ENCODE peak calls at places on chromosomes 1 and 21, in seven cellular contexts. V is Caki2; J is GM23338; K is keratinocyte; H is activated T-cell treated with anti-CD3 and anti-CD28 coated beads, Interleukin-2, amount 50 U/mL, for 24 hours; Q is stimulated activated CD8-positive, alpha-beta memory T cell treated with anti-CD3 and anti-CD28 coated beads, Interleukin-7, amount 100 ng/mL, for 48 hours; M is A172. C is an unnamed sample.

GRCh38 chr1:41468082-41468762 is 16.3 kb downstream of the EDN2 start:
- DNase-seq in H (no peak), Q (no peak), J (no peak), M (no peak), V (no peak), K (no peak), C (no peak)

GRCh38 chr1:119554188-119554587 is 47.2 kb downstream of the HSD3B1 start:
- DNase-seq in K (no peak), V (no peak), Q (no peak), H (no peak), M (peak; percentile 83), J (no peak), C (no peak)

GRCh38 chr1:189939967-189940366 is 537.7 kb downstream of the BRINP3 start:
- DNase-seq in K (no peak), M (peak; percentile 10), H (no peak), Q (no peak), V (no peak), J (no peak), C (no peak)

GRCh38 chr1:210696709-210697108 is 368.0 kb downstream of the HHAT start:
- DNase-seq in V (no peak), K (no peak), J (no peak), H (no peak), M (peak; percentile 72), Q (peak; percentile 11), C (no peak)

GRCh38 chr1:226223157-226223785 is at the start of gene MIXL1:
- DNase-seq in H (no peak), K (no peak), V (no peak), M (no peak), J (peak; percentile 78), Q (no peak), C (no peak)

GRCh38 chr1:185289880-185290279 is 27.2 kb downstream of the IVNS1ABP start:
- DNase-seq in M (no peak), V (no peak), Q (no peak), J (no peak), K (no peak), H (no peak), C (no peak)

GRCh38 chr1:1260843-1261560 is 12.7 kb downstream of the UBE2J2 start:
- DNase-seq in Q (no peak), H (no peak), J (no peak), K (no peak), M (no peak), V (no peak), C (no peak)

GRCh38 chr1:43270421-43271095 is 775 bp downstream of the TMEM125 start:
- DNase-seq in V (no peak), Q (no peak), M (no peak), J (peak; percentile 97), H (peak; percentile 38), K (peak; percentile 66), C (no peak)

GRCh38 chr1:218804014-218804785 is 369.5 kb upstream of the LYPLAL1 start:
- DNase-seq in V (no peak), Q (no peak), J (no peak), H (no peak), K (peak; percentile 30), M (no peak), C (no peak)

GRCh38 chr1:150551784-150552691 is 2.8 kb downstream of the ADAMTSL4 start:
- DNase-seq in M (peak; percentile 88), J (no peak), Q (no peak), H (no peak), V (no peak), K (no peak), C (peak; percentile 97)

GRCh38 chr1:213327318-213327667 is 276.3 kb downstream of the RPS6KC1 start:
- DNase-seq in V (no peak), J (no peak), K (no peak), M (peak; percentile 63), H (no peak), Q (peak; percentile 0), C (peak; percentile 61)

GRCh38 chr1:23563003-23563402 is 3.7 kb upstream of the ID3 start:
- DNase-seq in V (no peak), K (no peak), H (no peak), M (no peak), J (no peak), Q (no peak), C (no peak)

GRCh38 chr1:61839702-61840101 is 97.4 kb downstream of the PATJ start:
- DNase-seq in J (no peak), H (no peak), K (no peak), M (peak; percentile 52), V (peak; percentile 18), Q (no peak), C (no peak)

GRCh38 chr1:2494323-2494693 is 18.2 kb downstream of the PLCH2 start:
- DNase-seq in H (no peak), M (peak; percentile 59), J (no peak), V (peak; percentile 47), Q (no peak), K (peak; percentile 77), C (no peak)

GRCh38 chr1:239952348-239953307 is 139.1 kb upstream of the FMN2 start:
- DNase-seq in V (peak; percentile 87), Q (no peak), J (peak; percentile 60), M (peak; percentile 27), K (no peak), H (no peak), C (no peak)

GRCh38 chr21:41663805-41664788 is 102.8 kb downstream of the RIPK4 start:
- DNase-seq in K (no peak), M (peak; percentile 58), H (no peak), J (no peak), Q (no peak), V (peak; percentile 59), C (no peak)

GRCh38 chr1:225944951-225945350 is 3.9 kb upstream of the LEFTY2 start:
- DNase-seq in M (no peak), Q (no peak), V (no peak), K (no peak), J (no peak), H (no peak), C (no peak)

GRCh38 chr21:40623550-40623949 is 223.4 kb downstream of the DSCAM start:
- DNase-seq in Q (no peak), M (no peak), K (no peak), V (no peak), J (no peak), H (no peak), C (no peak)

GRCh38 chr1:78171736-78172590 is 126.2 kb downstream of the GIPC2 start:
- DNase-seq in V (no peak), H (no peak), J (no peak), M (peak; percentile 60), Q (no peak), K (no peak), C (no peak)

GRCh38 chr1:167278497-167278896 is 57.8 kb downstream of the POU2F1 start:
- DNase-seq in J (no peak), M (no peak), V (no peak), K (no peak), Q (no peak), H (no peak), C (no peak)

GRCh38 chr1:6495540-6496359 is 4.3 kb upstream of the PLEKHG5 start:
- DNase-seq in K (no peak), M (no peak), Q (no peak), J (peak; percentile 78), H (no peak), V (no peak), C (no peak)

GRCh38 chr1:110964400-110964903 is 730 bp upstream of the LRIF1 start:
- DNase-seq in H (no peak), V (no peak), M (no peak), K (no peak), J (no peak), Q (no peak), C (no peak)

GRCh38 chr1:191685669-191686068 is 472.6 kb upstream of the RGS18 start:
- DNase-seq in M (no peak), H (no peak), Q (no peak), V (no peak), J (no peak), K (no peak), C (no peak)

GRCh38 chr21:36425286-36425685 is 40.1 kb downstream of the CHAF1B start:
- DNase-seq in K (no peak), J (no peak), V (no peak), H (no peak), M (no peak), Q (no peak), C (no peak)

GRCh38 chr1:18443573-18444520 is 36.9 kb upstream of the KLHDC7A start:
- DNase-seq in Q (no peak), H (no peak), M (no peak), V (no peak), J (no peak), K (no peak), C (no peak)

GRCh38 chr1:87024936-87025537 is 110.6 kb downstream of the HS2ST1 start:
- DNase-seq in H (no peak), M (peak; percentile 6), Q (no peak), V (peak; percentile 10), J (peak; percentile 69), K (no peak), C (no peak)

GRCh38 chr21:30515681-30516080 is 13.7 kb upstream of the KRTAP19-5 start:
- DNase-seq in K (no peak), Q (no peak), H (no peak), J (no peak), V (no peak), M (no peak), C (no peak)

GRCh38 chr21:35988396-35989140 is 71.8 kb downstream of the SETD4 start:
- DNase-seq in J (no peak), V (no peak), H (no peak), K (no peak), M (no peak), Q (no peak), C (peak; percentile 23)

GRCh38 chr1:119587328-119587727 is 60.7 kb downstream of the ZNF697 start:
- DNase-seq in H (no peak), K (no peak), J (no peak), M (peak; percentile 56), Q (no peak), V (peak; percentile 40), C (no peak)

GRCh38 chr21:39650306-39650705 is 37.6 kb downstream of the B3GALT5 start:
- DNase-seq in V (no peak), H (no peak), Q (no peak), M (no peak), J (no peak), K (no peak), C (no peak)

GRCh38 chr1:248696775-248697174 is 5.8 kb downstream of the OR14I1 start:
- DNase-seq in H (no peak), M (no peak), Q (no peak), K (no peak), J (no peak), V (no peak), C (no peak)

GRCh38 chr1:156711011-156711817 is 5.8 kb upstream of the CRABP2 start:
- DNase-seq in Q (no peak), K (no peak), H (no peak), V (no peak), J (no peak), M (no peak), C (no peak)

GRCh38 chr1:4594286-4594991 is 60.0 kb upstream of the AJAP1 start:
- DNase-seq in M (no peak), H (no peak), J (no peak), V (no peak), K (no peak), Q (no peak), C (no peak)

C was measured in right atrium auricular region.